ENCODE peak calls at places on chromosomes 1 and 21, in eight cellular contexts. O is activated CD4-positive, CD25-positive, alpha-beta regulatory T cell; X is lower lobe of right lung; D is AG04450; L is ovary; F is GM06990; P is kidney tubule cell; S is anterior cingulate cortex. T is an unnamed sample.

GRCh38 chr1:181135462-181135781 is 46.9 kb downstream of the IER5 start:
- DNase-seq in L (no peak), O (no peak), D (no peak), X (no peak), P (no peak), S (no peak), F (peak), T (peak)

GRCh38 chr1:173420330-173420806 is 56.8 kb upstream of the PRDX6 start:
- DNase-seq in L (peak), O (peak), D (peak), F (no peak), X (peak), S (peak), P (peak), T (peak)

GRCh38 chr21:39647476-39647875 is 34.7 kb downstream of the B3GALT5 start:
- DNase-seq in P (peak), S (no peak), L (no peak), D (peak), F (no peak), O (no peak), X (no peak), T (no peak)

GRCh38 chr1:206734499-206735142 is 36.0 kb upstream of the IL19 start:
- DNase-seq in X (no peak), S (no peak), F (no peak), L (no peak), P (peak), O (peak), D (no peak), T (peak)

GRCh38 chr1:37362990-37363389 is 111.4 kb upstream of the ZC3H12A start:
- DNase-seq in P (no peak), D (no peak), O (no peak), L (no peak), S (no peak), X (no peak), F (no peak), T (no peak)

GRCh38 chr1:30085814-30086770 is 637.3 kb downstream of the MATN1 start:
- DNase-seq in O (peak), F (peak), D (no peak), X (peak), L (peak), S (peak), P (peak), T (peak)

GRCh38 chr1:153565529-153566374 is at the start of gene S100A2:
- DNase-seq in P (peak), F (peak), D (peak), L (peak), X (peak), S (no peak), O (no peak), T (no peak)

GRCh38 chr1:73472810-73473209 is 725.2 kb downstream of the LRRIQ3 start:
- DNase-seq in L (no peak), F (no peak), X (no peak), D (no peak), O (no peak), S (no peak), P (no peak), T (no peak)

GRCh38 chr1:23718482-23718881 is 24.8 kb upstream of the ELOA start:
- DNase-seq in X (no peak), P (peak), F (no peak), O (no peak), L (no peak), D (no peak), S (no peak), T (no peak)

GRCh38 chr1:64111787-64112186 is 91.6 kb upstream of the UBE2U start:
- DNase-seq in X (no peak), F (no peak), O (no peak), S (no peak), P (peak), D (no peak), L (no peak), T (no peak)

GRCh38 chr1:224587051-224587450 is 29.1 kb upstream of the CNIH3 start:
- DNase-seq in P (no peak), L (no peak), S (no peak), F (no peak), D (no peak), X (no peak), O (no peak), T (no peak)

GRCh38 chr1:11053758-11054137 is 6.1 kb downstream of the SRM start:
- DNase-seq in L (peak), F (no peak), D (no peak), X (peak), P (no peak), S (no peak), O (no peak), T (peak)

GRCh38 chr1:147892731-147893214 is 9.8 kb upstream of the GJA8 start:
- DNase-seq in L (no peak), S (peak), X (no peak), D (peak), P (peak), O (no peak), F (no peak), T (peak)

GRCh38 chr21:14095021-14095420 is 115.7 kb downstream of the LIPI start:
- DNase-seq in L (no peak), S (no peak), D (no peak), P (no peak), F (no peak), O (no peak), X (no peak), T (no peak)

GRCh38 chr1:12511128-12511484 is 106.9 kb downstream of the DHRS3 start:
- DNase-seq in D (no peak), L (no peak), S (no peak), X (no peak), O (no peak), P (no peak), F (no peak), T (no peak)

GRCh38 chr1:9225411-9225785 is 9.2 kb upstream of the H6PD start:
- DNase-seq in F (no peak), X (no peak), O (no peak), P (no peak), S (no peak), D (no peak), L (no peak), T (no peak)

GRCh38 chr1:93750946-93751345 is 69.3 kb upstream of the BCAR3 start:
- DNase-seq in F (no peak), O (no peak), X (no peak), D (no peak), L (no peak), S (no peak), P (no peak), T (peak)

GRCh38 chr1:28983091-28983490 is 68.7 kb downstream of the EPB41 start:
- DNase-seq in L (no peak), O (no peak), P (no peak), F (no peak), X (no peak), D (no peak), S (no peak), T (no peak)

GRCh38 chr1:8364528-8365442 is 46.9 kb downstream of the SLC45A1 start:
- DNase-seq in S (no peak), X (peak), P (no peak), L (no peak), F (no peak), D (no peak), O (no peak), T (no peak)

GRCh38 chr1:48048064-48048463 is 50.9 kb upstream of the TRABD2B start:
- DNase-seq in X (no peak), L (no peak), S (no peak), P (peak), O (no peak), D (no peak), F (no peak), T (no peak)

GRCh38 chr1:199173356-199173755 is 534.5 kb downstream of the PTPRC start:
- DNase-seq in D (peak), X (no peak), P (peak), O (no peak), L (no peak), F (peak), S (no peak), T (peak)

GRCh38 chr1:192969091-192969490 is 90.1 kb downstream of the UCHL5 start:
- DNase-seq in F (no peak), X (no peak), S (no peak), O (no peak), D (no peak), P (no peak), L (no peak), T (no peak)

GRCh38 chr1:1304331-1305299 is 3.1 kb downstream of the ACAP3 start:
- DNase-seq in L (peak), D (peak), S (peak), P (peak), F (no peak), X (peak), O (no peak), T (no peak)

GRCh38 chr1:200883118-200883517 is 10.3 kb downstream of the GPR25 start:
- DNase-seq in F (no peak), X (no peak), P (no peak), O (no peak), D (no peak), S (no peak), L (no peak), T (no peak)

GRCh38 chr21:15815285-15815684 is 85.5 kb downstream of the USP25 start:
- DNase-seq in X (no peak), F (no peak), D (no peak), P (no peak), L (no peak), O (no peak), S (no peak), T (no peak)

GRCh38 chr1:207844374-207844773 is 66.6 kb downstream of the CD34 start:
- DNase-seq in D (no peak), S (no peak), X (no peak), F (no peak), P (no peak), O (no peak), L (no peak), T (no peak)

GRCh38 chr1:70994753-70995152 is 52.9 kb downstream of the PTGER3 start:
- DNase-seq in L (no peak), P (no peak), O (no peak), X (no peak), S (no peak), F (no peak), D (no peak), T (no peak)